ENCODE peak calls at places on chromosomes 6 and 20, in nine cellular contexts. Q, I, C, S, T, Z, M, Y and L are unnamed samples. For H3K36me3, the result is how much of the 10 kb centered on the place peaks cover.

GRCh38 chr20:64037498-64038213 is 1.7 kb downstream of the C20orf204 start:
- DNase-seq in C (no peak), Q (no peak), I (no peak), Z (no peak), M (no peak), T (no peak), S (no peak), Y (no peak), L (no peak)

GRCh38 chr6:2768125-2768524 is 2.9 kb downstream of the WRNIP1 start:
- DNase-seq in C (no peak), M (peak), Y (no peak), Z (no peak), S (no peak), I (no peak), Q (no peak), T (no peak), L (no peak)

GRCh38 chr20:38863024-38863851 is 57.7 kb downstream of the PPP1R16B start:
- DNase-seq in Z (no peak), M (peak), T (no peak), Y (no peak), Q (no peak), C (no peak), I (no peak), S (no peak), L (no peak)

GRCh38 chr20:2867081-2867860 is 6.0 kb upstream of the PTPRA start:
- DNase-seq in M (no peak), S (no peak), Z (no peak), C (no peak), Q (no peak), T (no peak), I (no peak), Y (no peak), L (no peak)

GRCh38 chr20:44247131-44247571 is at the start of gene GDAP1L1:
- DNase-seq in T (no peak), C (peak), Q (no peak), S (no peak), Y (no peak), M (no peak), I (no peak), Z (no peak), L (no peak)

GRCh38 chr6:10084276-10084993 is 330.4 kb downstream of the TFAP2A start:
- DNase-seq in Y (no peak), Q (no peak), T (no peak), Z (no peak), C (no peak), S (no peak), M (no peak), I (no peak), L (no peak)

GRCh38 chr6:168418151-168418551 is 22.8 kb upstream of the SMOC2 start:
- DNase-seq in T (no peak), Q (no peak), Y (peak), I (no peak), C (no peak), S (no peak), M (no peak), Z (no peak), L (no peak)

GRCh38 chr6:44133003-44133931 is 5.9 kb downstream of the TMEM63B start:
- DNase-seq in M (no peak), T (peak), I (no peak), Q (no peak), Z (peak), S (peak), Y (peak), C (peak), L (peak)

GRCh38 chr6:3162067-3162497 is 4.7 kb upstream of the TUBB2A start:
- DNase-seq in I (no peak), Z (no peak), T (no peak), S (no peak), M (peak), Y (no peak), Q (no peak), C (no peak), L (no peak)

GRCh38 chr6:35096129-35096852 is 44.8 kb downstream of the TCP11 start:
- DNase-seq in M (no peak), I (no peak), Q (no peak), C (no peak), Z (no peak), S (no peak), T (no peak), Y (no peak), L (no peak)

GRCh38 chr20:62552613-62553012 is 76.8 kb upstream of the GATA5 start:
- DNase-seq in M (no peak), Q (no peak), T (no peak), C (no peak), I (no peak), S (no peak), Y (no peak), Z (no peak), L (no peak)

GRCh38 chr6:149246691-149247384 is 70.7 kb upstream of the TAB2 start:
- DNase-seq in M (peak), T (no peak), Z (no peak), I (no peak), C (no peak), Q (no peak), S (no peak), Y (no peak), L (no peak)

GRCh38 chr20:5900908-5901307 is 49.4 kb downstream of the TRMT6 start:
- DNase-seq in S (no peak), Q (no peak), I (no peak), Z (no peak), C (no peak), M (no peak), Y (no peak), T (no peak), L (no peak)

GRCh38 chr6:153965996-153966395 is 73.0 kb upstream of the OPRM1 start:
- DNase-seq in Q (no peak), S (no peak), C (no peak), T (no peak), Z (no peak), I (no peak), Y (no peak), M (no peak), L (no peak)

GRCh38 chr6:168232046-168232445 is 87.5 kb downstream of the DACT2 start:
- DNase-seq in Z (no peak), M (no peak), T (no peak), S (no peak), Q (no peak), Y (no peak), C (no peak), I (no peak), L (no peak)

GRCh38 chr6:28658475-28659249 is 133.0 kb downstream of the GPX5 start:
- DNase-seq in I (no peak), C (no peak), T (no peak), Q (no peak), S (no peak), M (peak), Y (no peak), Z (no peak), L (no peak)

GRCh38 chr6:107561325-107561724 is 71.4 kb downstream of the SOBP start:
- DNase-seq in I (no peak), Z (peak), Q (no peak), Y (peak), S (no peak), C (no peak), M (no peak), T (no peak), L (no peak)

GRCh38 chr6:34982424-34982852 is 93.4 kb downstream of the ANKS1A start:
- DNase-seq in C (no peak), Y (no peak), Q (no peak), Z (no peak), S (no peak), T (peak), M (peak), I (no peak), L (no peak)

GRCh38 chr6:111759836-111760785 is 113.1 kb downstream of the FYN start:
- DNase-seq in S (no peak), M (peak), Q (no peak), I (no peak), Y (no peak), Z (peak), C (no peak), T (no peak), L (peak)

GRCh38 chr6:14707971-14708465 is 537.9 kb upstream of the JARID2 start:
- DNase-seq in M (no peak), Y (no peak), S (no peak), Z (no peak), Q (no peak), C (no peak), I (no peak), T (no peak), L (no peak)

GRCh38 chr6:10434235-10434634 is 19.4 kb upstream of the TFAP2A start:
- DNase-seq in I (no peak), S (no peak), T (no peak), Y (no peak), M (no peak), Z (no peak), C (no peak), Q (no peak), L (no peak)

GRCh38 chr20:10658876-10659632 is 14.7 kb downstream of the JAG1 start:
- DNase-seq in C (no peak), M (no peak), Q (no peak), Y (no peak), S (no peak), I (no peak), T (no peak), Z (no peak), L (no peak)

GRCh38 chr20:2817891-2818595 is 1.9 kb downstream of the TMEM239 start:
- DNase-seq in Y (peak), M (no peak), S (no peak), C (no peak), Q (no peak), I (no peak), Z (no peak), T (peak), L (no peak)

GRCh38 chr6:90219168-90219985 is 77.3 kb downstream of the BACH2 start:
- DNase-seq in S (no peak), I (peak), T (peak), Y (no peak), Q (no peak), M (no peak), Z (peak), C (peak), L (no peak)

GRCh38 chr6:3317741-3318211 is 59.0 kb downstream of the PSMG4 start:
- DNase-seq in Q (no peak), S (no peak), I (peak), Y (peak), T (no peak), C (no peak), Z (peak), M (no peak), L (no peak)

GRCh38 chr6:131443014-131443413 is 130.0 kb upstream of the ARG1 start:
- DNase-seq in S (no peak), Y (no peak), C (no peak), T (no peak), Q (no peak), M (no peak), I (no peak), Z (no peak), L (no peak)

GRCh38 chr6:52735071-52735470 is 28.2 kb downstream of the GSTA2 start:
- DNase-seq in Z (no peak), C (no peak), M (no peak), T (peak), S (no peak), Y (no peak), Q (no peak), I (peak), L (no peak)

DNA sequence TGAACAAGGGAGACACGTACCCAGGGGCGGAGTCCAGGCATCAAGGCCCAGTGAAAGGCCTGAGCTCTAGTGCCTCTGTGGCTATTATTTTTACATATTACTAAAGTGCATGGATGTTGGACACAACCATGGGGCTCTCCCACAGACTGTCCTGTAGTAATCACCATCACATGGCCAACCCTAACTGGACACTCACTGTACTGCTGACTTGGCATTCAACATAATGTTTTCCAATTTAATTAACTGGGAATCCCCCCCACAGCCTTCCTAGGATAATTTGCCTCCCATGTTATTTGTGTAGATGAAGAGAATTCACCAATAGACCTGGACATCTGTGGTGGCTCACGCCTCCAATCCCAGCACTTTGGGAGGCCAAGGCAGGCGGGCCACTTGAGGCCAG is 34.5 kb downstream of the ARFGEF2 start:
- DNase-seq in Y (no peak), Q (no peak), I (no peak), Z (no peak), S (no peak), M (no peak), T (no peak), C (no peak), L (no peak)
- H3K36me3 ChIP-seq in Y (under half), Q (half or more), I (half or more), Z (under half), S (half or more), M (half or more), T (under half), C (under half), L (under half)

GRCh38 chr6:31121131-31121790 is 1.0 kb upstream of the CDSN start:
- DNase-seq in I (no peak), Z (no peak), T (no peak), Q (no peak), S (no peak), C (no peak), M (no peak), Y (no peak), L (no peak)
- H3K36me3 ChIP-seq in I (under half), Z (under half), T (under half), Q (under half), S (under half), C (under half), M (under half), Y (under half), L (under half)

GRCh38 chr20:3910868-3911267 is 21.7 kb downstream of the PANK2 start:
- DNase-seq in Y (no peak), I (no peak), T (no peak), S (no peak), Q (no peak), Z (no peak), C (no peak), M (no peak), L (no peak)
- H3K36me3 ChIP-seq in Y (under half), I (under half), T (under half), S (half or more), Q (half or more), Z (under half), C (under half), M (half or more), L (half or more)

GRCh38 chr6:42232035-42232434 is 14.4 kb upstream of the MRPS10 start:
- DNase-seq in Z (no peak), I (no peak), Y (no peak), M (no peak), C (no peak), S (no peak), Q (no peak), T (no peak), L (no peak)
- H3K36me3 ChIP-seq in Z (under half), I (under half), Y (under half), M (under half), C (under half), S (under half), Q (half or more), T (under half), L (under half)

GRCh38 chr20:35720165-35721123 is 21.2 kb downstream of the ROMO1 start:
- DNase-seq in Q (peak), Y (no peak), T (no peak), S (no peak), C (no peak), M (no peak), Z (no peak), I (no peak), L (no peak)

GRCh38 chr20:35719717-35720116 is 20.5 kb downstream of the ROMO1 start:
- DNase-seq in M (no peak), Q (no peak), C (no peak), I (no peak), T (no peak), Z (no peak), Y (no peak), S (no peak), L (no peak)

GRCh38 chr20:35721621-35722020 is 20.4 kb downstream of the RBM39 start:
- DNase-seq in T (no peak), Z (no peak), C (no peak), M (no peak), Y (no peak), Q (no peak), S (no peak), I (no peak), L (no peak)

GRCh38 chr20:35718972-35719635 is 19.9 kb downstream of the ROMO1 start:
- DNase-seq in Z (no peak), C (no peak), Q (no peak), Y (no peak), T (no peak), M (no peak), I (no peak), S (no peak), L (no peak)

GRCh38 chr20:35721219-35721618 is 20.8 kb downstream of the RBM39 start:
- DNase-seq in C (no peak), Z (no peak), I (no peak), M (no peak), Q (no peak), Y (no peak), T (no peak), S (no peak), L (no peak)
- H3K36me3 ChIP-seq in C (half or more), Z (half or more), I (half or more), M (half or more), Q (half or more), Y (under half), T (half or more), S (half or more), L (half or more)

GRCh38 chr6:25975909-25976560 is 13.4 kb downstream of the TRIM38 start:
- DNase-seq in I (no peak), Y (no peak), M (no peak), Q (no peak), S (no peak), C (no peak), T (no peak), Z (no peak), L (no peak)
- H3K36me3 ChIP-seq in I (under half), Y (under half), M (half or more), Q (half or more), S (half or more), C (under half), T (under half), Z (under half), L (half or more)

DNA sequence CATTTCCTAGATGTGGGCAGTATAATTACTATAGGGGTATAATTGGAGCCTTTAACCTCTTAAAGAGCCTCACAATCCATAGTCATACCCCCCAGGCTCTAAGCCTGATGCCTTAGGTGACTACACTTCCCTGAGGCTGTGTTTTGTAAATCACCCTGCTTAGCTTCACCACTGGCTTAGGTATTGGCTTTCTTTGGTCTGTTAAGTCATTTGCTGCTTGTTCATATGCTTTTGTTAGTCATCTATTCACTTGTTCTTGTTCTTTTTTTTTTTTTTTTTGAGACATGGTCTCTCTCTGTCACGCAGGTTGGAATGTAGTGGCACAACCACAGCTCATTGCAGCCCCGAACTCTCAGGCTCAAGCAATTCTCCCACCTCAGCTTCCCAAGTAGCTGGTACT is 26.7 kb downstream of the KAT14 start:
- DNase-seq in T (no peak), S (no peak), C (no peak), Z (no peak), I (no peak), M (no peak), Q (no peak), Y (no peak), L (no peak)
- H3K36me3 ChIP-seq in T (under half), S (under half), C (under half), Z (under half), I (under half), M (half or more), Q (half or more), Y (under half), L (half or more)

GRCh38 chr6:33843086-33843695 is 39.4 kb upstream of the MLN start:
- DNase-seq in T (no peak), Z (no peak), Q (no peak), Y (peak), C (no peak), I (no peak), S (no peak), M (no peak), L (no peak)
- H3K36me3 ChIP-seq in T (under half), Z (under half), Q (under half), Y (under half), C (under half), I (under half), S (under half), M (under half), L (under half)

GRCh38 chr6:151107897-151108427 is 131.8 kb upstream of the AKAP12 start:
- DNase-seq in T (no peak), I (no peak), S (no peak), Y (no peak), Z (no peak), C (no peak), M (no peak), Q (no peak), L (no peak)
- H3K36me3 ChIP-seq in T (under half), I (under half), S (under half), Y (under half), Z (under half), C (under half), M (under half), Q (under half), L (under half)